ENCODE peak calls at places on chromosomes 2 and 18, in five cellular contexts. L is A549, G is Peyer's patch, J is HCT116, X is GM12891. V is an unnamed sample.

GRCh38 chr2:12734914-12735654 is 18.3 kb downstream of the TRIB2 start:
- DNase-seq in L (no peak), G (no peak), J (no peak), X (no peak), V (no peak)

GRCh38 chr18:58180738-58181353 is 136.8 kb downstream of the NEDD4L start:
- DNase-seq in L (peak), G (peak), J (no peak), X (peak), V (peak)

GRCh38 chr18:35277633-35278032 is 12.4 kb downstream of the ZSCAN30 start:
- DNase-seq in L (no peak), G (no peak), J (no peak), X (no peak), V (no peak)

GRCh38 chr2:85954918-85955420 is 66.2 kb upstream of the ST3GAL5 start:
- DNase-seq in L (no peak), G (no peak), J (no peak), X (no peak), V (no peak)

GRCh38 chr2:205721057-205721767 is 38.9 kb downstream of the NRP2 start:
- DNase-seq in L (no peak), G (no peak), J (no peak), X (no peak), V (no peak)

GRCh38 chr2:58194451-58194850 is 46.7 kb downstream of the FANCL start:
- DNase-seq in L (no peak), G (no peak), J (no peak), X (no peak), V (no peak)

GRCh38 chr2:236155406-236155805 is 12.8 kb downstream of the GBX2 start:
- DNase-seq in L (no peak), G (no peak), J (no peak), X (no peak), V (no peak)

GRCh38 chr18:79540161-79540913 is 139.3 kb upstream of the CTDP1 start:
- DNase-seq in L (no peak), G (peak), J (no peak), X (no peak), V (no peak)

GRCh38 chr2:125745514-125745913 is 910.4 kb upstream of the GYPC start:
- DNase-seq in L (no peak), G (peak), J (no peak), X (no peak), V (peak)

GRCh38 chr2:109057686-109058085 is 68.7 kb upstream of the EDAR start:
- DNase-seq in L (no peak), G (no peak), J (no peak), X (no peak), V (no peak)

GRCh38 chr18:22703883-22704626 is 229.1 kb upstream of the RBBP8 start:
- DNase-seq in L (peak), G (no peak), J (peak), X (peak), V (no peak)

GRCh38 chr2:222837643-222838056 is 23.2 kb upstream of the ACSL3 start:
- DNase-seq in L (peak), G (no peak), J (no peak), X (no peak), V (no peak)

GRCh38 chr2:234715671-234716250 is 218.9 kb upstream of the ARL4C start:
- DNase-seq in L (no peak), G (no peak), J (no peak), X (no peak), V (no peak)

GRCh38 chr2:231138699-231139098 is 13.9 kb upstream of the HTR2B start:
- DNase-seq in L (no peak), G (no peak), J (no peak), X (no peak), V (no peak)

GRCh38 chr2:196538646-196539045 is 100.9 kb upstream of the CCDC150 start:
- DNase-seq in L (no peak), G (no peak), J (no peak), X (no peak), V (no peak)

GRCh38 chr18:50967714-50968661 is at the start of gene ELAC1:
- DNase-seq in L (peak), G (peak), J (peak), X (peak), V (peak)

GRCh38 chr2:96856776-96857673 is 791 bp downstream of the ANKRD39 start:
- DNase-seq in L (no peak), G (peak), J (no peak), X (no peak), V (no peak)

GRCh38 chr2:174797792-174798276 is 33.6 kb upstream of the CHRNA1 start:
- DNase-seq in L (no peak), G (no peak), J (no peak), X (no peak), V (no peak)

GRCh38 chr18:27546991-27547390 is 361.9 kb upstream of the CHST9 start:
- DNase-seq in L (no peak), G (no peak), J (no peak), X (no peak), V (no peak)

GRCh38 chr18:5066380-5066977 is 130.6 kb downstream of the AKAIN1 start:
- DNase-seq in L (no peak), G (no peak), J (no peak), X (no peak), V (no peak)

GRCh38 chr2:230130668-230131364 is 62.1 kb upstream of the SLC16A14 start:
- DNase-seq in L (no peak), G (peak), J (peak), X (no peak), V (peak)

GRCh38 chr18:22961156-22961555 is 28.0 kb downstream of the RBBP8 start:
- DNase-seq in L (no peak), G (no peak), J (no peak), X (no peak), V (no peak)

GRCh38 chr2:127576433-127577207 is 41.1 kb downstream of the MYO7B start:
- DNase-seq in L (no peak), G (peak), J (no peak), X (no peak), V (no peak)

GRCh38 chr2:75465317-75465998 is 95.3 kb downstream of the EVA1A start:
- DNase-seq in L (no peak), G (no peak), J (no peak), X (no peak), V (no peak)

GRCh38 chr18:56269958-56270357 is 368.4 kb downstream of the TXNL1 start:
- DNase-seq in L (no peak), G (no peak), J (no peak), X (no peak), V (no peak)

GRCh38 chr2:64998658-64999061 is 9.5 kb downstream of the SLC1A4 start:
- DNase-seq in L (no peak), G (no peak), J (no peak), X (no peak), V (no peak)

GRCh38 chr2:237434916-237435315 is 21.0 kb upstream of the COL6A3 start:
- DNase-seq in L (no peak), G (peak), J (no peak), X (no peak), V (no peak)

GRCh38 chr2:9032555-9032954 is 29.1 kb upstream of the MBOAT2 start:
- DNase-seq in L (no peak), G (no peak), J (no peak), X (no peak), V (no peak)

GRCh38 chr18:45275367-45276113 is 339.7 kb upstream of the SLC14A2 start:
- DNase-seq in L (no peak), G (no peak), J (peak), X (no peak), V (no peak)

GRCh38 chr2:170214309-170214902 is 36.5 kb downstream of the MYO3B start:
- DNase-seq in L (no peak), G (no peak), J (no peak), X (no peak), V (no peak)

GRCh38 chr2:47907097-47907781 is 941 bp upstream of the FBXO11 start:
- DNase-seq in L (no peak), G (peak), J (no peak), X (no peak), V (no peak)

GRCh38 chr2:192016265-192016664 is 169.4 kb upstream of the CAVIN2 start:
- DNase-seq in L (no peak), G (no peak), J (no peak), X (no peak), V (peak)

GRCh38 chr18:24271381-24272331 is 126.0 kb downstream of the OSBPL1A start:
- DNase-seq in L (peak), G (peak), J (peak), X (peak), V (peak)

GRCh38 chr18:22676423-22676822 is 256.7 kb upstream of the RBBP8 start:
- DNase-seq in L (no peak), G (no peak), J (no peak), X (no peak), V (no peak)

GRCh38 chr2:203582468-203582867 is 47.4 kb upstream of the RAPH1 start:
- DNase-seq in L (no peak), G (no peak), J (no peak), X (no peak), V (no peak)

DNA sequence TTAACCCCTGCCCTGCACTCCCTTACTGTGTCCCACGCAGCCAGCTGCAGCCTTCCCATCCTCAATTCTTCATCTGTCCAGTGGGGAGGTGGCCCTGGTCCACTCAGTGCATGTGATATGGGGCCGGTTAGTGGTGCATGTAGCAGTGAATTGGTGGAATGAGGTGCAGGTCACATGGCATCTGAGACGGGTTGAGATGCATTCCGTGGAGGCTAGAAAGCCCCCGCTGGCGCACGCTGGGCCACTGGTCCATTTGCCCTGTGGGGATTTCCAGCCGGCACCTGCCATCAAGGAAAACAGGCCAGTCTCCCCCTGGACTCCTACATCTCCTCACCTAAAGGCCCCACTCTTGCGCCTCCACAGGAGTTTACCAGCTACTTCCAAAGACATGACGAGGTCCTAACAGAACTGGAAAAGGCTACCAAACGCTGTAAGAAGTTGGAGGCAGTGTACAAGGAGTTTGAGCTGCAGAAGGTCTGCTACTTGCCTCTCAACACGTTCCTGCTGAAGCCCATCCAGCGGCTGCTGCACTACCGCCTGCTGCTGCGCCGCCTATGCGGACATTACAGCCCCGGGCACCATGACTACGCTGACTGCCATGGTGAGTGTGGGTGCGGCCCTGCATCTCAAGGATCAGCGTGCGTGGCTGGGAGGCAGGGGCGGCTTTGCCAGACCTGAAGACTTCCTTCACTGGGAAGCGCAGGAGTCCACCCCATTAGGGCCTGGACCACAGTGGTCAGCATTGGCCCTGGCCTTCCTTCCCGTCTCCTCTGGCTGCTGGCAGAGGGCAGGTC is 40.4 kb downstream of the STK25 start:
- DNase-seq in L (no peak), G (no peak), J (no peak), X (no peak), V (no peak)
- TF ChIP-seq POLR2A in L (no peak), G (no peak), J (no peak), X (no peak), V (no peak)

GRCh38 chr2:27489498-27490397 is at the start of gene IFT172:
- DNase-seq in L (peak), G (peak), J (peak), X (peak), V (peak)
- TF ChIP-seq POLR2A in L (peak), G (no peak), J (peak), X (peak), V (peak)

GRCh38 chr2:113198790-113199612 is 25.2 kb downstream of the PSD4 start:
- DNase-seq in L (peak), G (peak), J (peak), X (no peak), V (peak)
- TF ChIP-seq POLR2A in L (peak), G (peak), J (peak), X (no peak), V (no peak)

DNA sequence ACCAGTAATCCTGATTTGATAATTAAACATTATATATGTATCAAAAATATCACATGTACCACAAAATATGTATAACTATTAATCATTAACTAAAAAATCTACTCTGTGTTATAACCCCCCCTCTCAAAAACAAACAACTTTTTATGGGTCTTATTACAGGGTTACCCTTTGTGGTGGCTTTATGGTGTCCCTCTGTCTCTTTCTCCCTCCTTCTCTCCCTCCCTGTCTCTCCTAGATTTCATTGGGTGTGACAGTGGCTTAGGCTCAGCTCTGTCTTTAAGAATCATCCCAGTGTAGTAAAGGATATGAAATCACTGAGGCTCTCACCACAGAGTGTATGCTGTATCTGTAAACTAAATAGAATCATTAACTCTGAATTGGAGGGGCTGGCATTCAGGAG is 93.7 kb downstream of the TDRD15 start:
- DNase-seq in L (no peak), G (no peak), J (no peak), X (no peak), V (no peak)
- TF ChIP-seq POLR2A in L (no peak), G (no peak), J (no peak), X (no peak), V (no peak)

DNA sequence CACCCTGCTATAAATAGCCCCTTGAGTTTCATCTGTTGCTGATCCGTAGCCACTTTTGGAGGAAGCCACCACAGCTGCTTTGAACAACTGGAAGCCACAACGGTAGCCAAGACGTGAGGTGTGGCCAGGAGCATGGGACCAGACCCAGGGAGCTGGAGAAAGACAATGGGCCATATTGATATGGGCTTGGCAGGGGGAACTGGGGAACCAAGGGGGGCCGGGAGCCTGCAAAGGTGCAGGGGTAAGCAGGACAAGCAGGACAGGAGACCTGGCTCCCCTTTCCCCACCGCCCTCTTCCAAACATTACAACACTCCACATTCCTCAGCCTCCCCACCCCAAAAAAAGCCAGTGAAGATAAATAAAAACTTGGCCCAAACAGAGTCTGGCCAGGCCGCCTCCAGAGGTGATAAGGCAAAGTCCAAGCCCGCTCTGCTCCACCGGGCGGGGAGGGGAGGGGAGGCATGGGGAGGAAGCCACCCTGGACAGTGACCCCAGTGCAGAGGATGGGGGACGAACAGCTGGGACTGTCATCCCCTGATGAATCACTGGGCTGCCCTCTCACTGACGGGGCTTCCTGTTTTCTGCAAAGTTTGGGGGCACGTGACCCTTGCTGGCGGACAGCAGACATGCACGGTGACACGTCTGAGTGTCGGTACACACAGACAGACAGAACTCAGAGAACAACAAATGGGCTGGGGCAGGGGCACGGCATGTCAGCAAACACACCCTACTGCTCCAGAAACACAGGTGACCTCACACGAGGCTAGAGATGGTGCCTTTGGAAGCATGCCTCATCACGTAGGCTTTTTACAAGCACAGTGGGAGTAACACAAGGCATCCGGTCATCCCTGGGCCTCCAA is 100.3 kb downstream of the TNS1 start:
- DNase-seq in L (peak), G (peak), J (no peak), X (no peak), V (no peak)
- TF ChIP-seq POLR2A in L (no peak), G (no peak), J (no peak), X (no peak), V (no peak)

DNA sequence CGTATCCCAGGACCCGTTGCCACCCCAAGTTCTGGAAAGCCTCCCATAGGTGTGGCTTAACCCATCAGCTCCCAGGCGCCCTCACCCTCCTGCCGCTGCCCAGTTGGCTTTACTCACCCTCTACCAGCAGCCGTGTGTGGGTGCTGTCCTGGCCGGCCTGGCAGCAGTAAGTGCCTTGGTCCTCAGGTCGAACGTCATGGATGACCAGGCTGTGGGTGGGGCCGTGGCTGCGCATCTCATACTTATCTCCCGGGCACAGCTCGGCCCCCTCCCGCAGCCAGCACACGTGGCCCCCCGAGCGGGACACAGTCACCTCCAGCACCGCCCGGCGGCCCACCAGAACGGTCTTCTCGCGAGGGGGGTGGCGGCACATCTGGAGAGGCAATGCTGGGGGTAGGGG is 7.6 kb downstream of the TMEM198 start:
- DNase-seq in L (no peak), G (peak), J (no peak), X (no peak), V (peak)
- TF ChIP-seq POLR2A in L (no peak), G (no peak), J (no peak), X (no peak), V (peak)

GRCh38 chr2:171319164-171319810 is 114.5 kb downstream of the METTL8 start:
- DNase-seq in L (no peak), G (no peak), J (no peak), X (no peak), V (no peak)
- TF ChIP-seq POLR2A in L (no peak), G (no peak), J (no peak), X (peak), V (no peak)

GRCh38 chr2:200179201-200179600 is 127.3 kb upstream of the SPATS2L start:
- DNase-seq in L (no peak), G (no peak), J (no peak), X (no peak), V (no peak)
- TF ChIP-seq POLR2A in L (no peak), G (no peak), J (no peak), X (no peak), V (no peak)

DNA sequence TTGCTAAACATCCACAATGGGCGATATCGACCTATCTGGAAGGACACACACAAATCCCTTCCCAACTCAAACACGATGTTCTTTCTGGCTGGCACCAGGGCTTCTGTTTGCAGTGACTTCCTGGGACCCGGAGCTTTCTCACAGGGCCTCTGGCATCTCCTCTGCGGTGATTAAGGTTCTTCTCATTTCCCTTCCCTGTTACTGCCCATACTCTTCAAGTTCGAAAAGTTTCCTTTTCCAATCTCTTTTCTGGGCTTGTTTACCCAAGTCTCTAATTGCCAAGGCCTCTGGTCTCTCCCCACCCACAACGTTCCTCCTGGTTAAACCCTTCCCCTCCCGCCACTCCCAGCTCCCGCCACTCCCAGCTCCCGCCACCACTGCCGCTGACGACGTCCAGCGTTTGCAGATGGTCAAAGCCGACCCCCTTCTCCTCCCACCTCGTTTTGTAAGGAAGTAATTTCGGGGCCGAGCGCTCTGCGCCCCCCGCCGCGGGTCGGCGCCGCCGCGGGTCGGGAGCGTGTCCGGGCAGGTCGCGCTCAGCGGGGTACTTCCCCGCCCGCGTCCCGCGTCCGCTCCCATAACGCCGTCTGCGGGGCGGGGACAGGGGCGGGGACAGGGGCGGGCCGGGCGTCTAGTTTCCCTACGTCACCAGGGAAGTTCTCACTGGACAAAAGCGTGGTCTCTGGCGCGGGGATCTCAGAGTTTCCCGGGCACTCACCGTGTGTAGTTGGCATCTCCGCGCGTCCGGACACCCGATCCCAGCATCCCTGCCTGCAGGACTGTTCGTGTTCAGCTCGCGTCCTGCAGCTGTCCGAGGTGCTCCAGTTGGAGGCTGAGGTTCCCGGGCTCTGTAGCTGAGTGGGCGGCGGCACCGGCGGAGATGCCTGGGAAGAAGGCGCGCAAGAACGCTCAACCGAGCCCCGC is at the start of gene PMAIP1:
- DNase-seq in L (peak), G (peak), J (peak), X (peak), V (peak)
- TF ChIP-seq POLR2A in L (peak), G (peak), J (peak), X (peak), V (peak)